ENCODE peak calls at places on chromosomes 1 and 21, in nine cellular contexts. Y is GM23248, T is neural progenitor cell, N is hepatocyte, F is PC-3, X is HCT116, C is OCI-LY7, H is MM.1S, I is SK-N-SH. O is an unnamed sample.

GRCh38 chr1:13469343-13469742 is 44.5 kb downstream of the LRRC38 start:
- DNase-seq in Y (peak), T (peak), N (peak), F (peak), X (no peak), C (peak), H (peak), I (no peak), O (peak)

GRCh38 chr1:207810173-207810572 is 58.3 kb downstream of the CD46 start:
- DNase-seq in Y (peak), T (no peak), N (no peak), F (no peak), X (no peak), C (no peak), H (no peak), I (no peak), O (no peak)

GRCh38 chr1:116321766-116322175 is 51.3 kb upstream of the ATP1A1 start:
- DNase-seq in Y (no peak), T (no peak), N (no peak), F (no peak), X (no peak), C (no peak), H (no peak), I (no peak), O (no peak)

GRCh38 chr1:1069061-1069710 is 4.9 kb downstream of the RNF223 start:
- DNase-seq in Y (peak), T (peak), N (peak), F (peak), X (peak), C (peak), H (peak), I (peak), O (peak)

GRCh38 chr1:80363689-80364475 is 1357.4 kb upstream of the ADGRL4 start:
- DNase-seq in Y (no peak), T (no peak), N (no peak), F (peak), X (no peak), C (no peak), H (no peak), I (no peak), O (no peak)

GRCh38 chr1:91564888-91565700 is 64.4 kb downstream of the CDC7 start:
- DNase-seq in Y (peak), T (peak), N (no peak), F (no peak), X (no peak), C (no peak), H (no peak), I (no peak), O (no peak)

GRCh38 chr1:84961316-84961715 is 35.6 kb downstream of the MCOLN2 start:
- DNase-seq in Y (no peak), T (no peak), N (no peak), F (no peak), X (no peak), C (no peak), H (no peak), I (no peak), O (no peak)

GRCh38 chr1:173405758-173406344 is 71.3 kb upstream of the PRDX6 start:
- DNase-seq in Y (peak), T (no peak), N (no peak), F (peak), X (no peak), C (no peak), H (no peak), I (no peak), O (no peak)

GRCh38 chr1:227789042-227789880 is 26.2 kb upstream of the PRSS38 start:
- DNase-seq in Y (peak), T (peak), N (no peak), F (peak), X (no peak), C (no peak), H (no peak), I (peak), O (peak)

GRCh38 chr21:45580576-45581321 is 38.5 kb upstream of the SLC19A1 start:
- DNase-seq in Y (no peak), T (no peak), N (no peak), F (no peak), X (no peak), C (no peak), H (no peak), I (peak), O (no peak)

GRCh38 chr1:100700586-100700985 is 19.0 kb upstream of the VCAM1 start:
- DNase-seq in Y (peak), T (no peak), N (no peak), F (no peak), X (no peak), C (no peak), H (no peak), I (no peak), O (no peak)

GRCh38 chr1:156549390-156549789 is 23.0 kb downstream of the IQGAP3 start:
- DNase-seq in Y (no peak), T (no peak), N (no peak), F (no peak), X (no peak), C (no peak), H (no peak), I (no peak), O (peak)

GRCh38 chr1:8378981-8379470 is 61.1 kb downstream of the SLC45A1 start:
- DNase-seq in Y (no peak), T (no peak), N (no peak), F (no peak), X (no peak), C (no peak), H (no peak), I (no peak), O (no peak)

GRCh38 chr21:32306021-32306780 is 7.5 kb downstream of the MRAP start:
- DNase-seq in Y (no peak), T (peak), N (no peak), F (no peak), X (no peak), C (no peak), H (no peak), I (peak), O (peak)

GRCh38 chr1:53573522-53573921 is 114.3 kb downstream of the DMRTB1 start:
- DNase-seq in Y (no peak), T (no peak), N (no peak), F (no peak), X (no peak), C (no peak), H (no peak), I (no peak), O (no peak)

GRCh38 chr1:222898191-222898527 is 83.3 kb downstream of the DISP1 start:
- DNase-seq in Y (peak), T (no peak), N (no peak), F (no peak), X (no peak), C (no peak), H (no peak), I (no peak), O (no peak)

GRCh38 chr1:170729608-170730378 is 65.9 kb downstream of the PRRX1 start:
- DNase-seq in Y (peak), T (no peak), N (no peak), F (peak), X (no peak), C (no peak), H (no peak), I (no peak), O (no peak)

GRCh38 chr1:20660363-20661234 is 570 bp downstream of the DDOST start:
- DNase-seq in Y (peak), T (no peak), N (no peak), F (no peak), X (no peak), C (peak), H (no peak), I (no peak), O (no peak)

GRCh38 chr1:121546830-121547680 is 362.3 kb downstream of the SRGAP2C start:
- DNase-seq in Y (peak), T (no peak), N (no peak), F (peak), X (no peak), C (peak), H (no peak), I (no peak), O (no peak)

GRCh38 chr1:228747536-228747935 is 12.3 kb downstream of the RHOU start:
- DNase-seq in Y (no peak), T (no peak), N (no peak), F (no peak), X (no peak), C (no peak), H (no peak), I (no peak), O (no peak)

GRCh38 chr1:198238121-198238520 is 81.3 kb downstream of the NEK7 start:
- DNase-seq in Y (no peak), T (no peak), N (no peak), F (no peak), X (no peak), C (peak), H (no peak), I (no peak), O (no peak)

GRCh38 chr1:155175281-155175926 is 1.8 kb downstream of the TRIM46 start:
- DNase-seq in Y (no peak), T (no peak), N (no peak), F (no peak), X (no peak), C (no peak), H (no peak), I (no peak), O (no peak)

GRCh38 chr1:8109226-8109625 is 83.1 kb upstream of the ERRFI1 start:
- DNase-seq in Y (no peak), T (no peak), N (no peak), F (no peak), X (no peak), C (no peak), H (no peak), I (no peak), O (no peak)

GRCh38 chr1:245823408-245824147 is 668.8 kb downstream of the KIF26B start:
- DNase-seq in Y (peak), T (no peak), N (no peak), F (peak), X (no peak), C (no peak), H (no peak), I (no peak), O (no peak)

GRCh38 chr1:201637282-201638076 is 98.6 kb downstream of the NAV1 start:
- DNase-seq in Y (peak), T (no peak), N (peak), F (no peak), X (no peak), C (no peak), H (no peak), I (peak), O (no peak)

GRCh38 chr21:31660134-31660565 is 657 bp downstream of the SOD1 start:
- DNase-seq in Y (no peak), T (peak), N (peak), F (peak), X (no peak), C (peak), H (peak), I (no peak), O (peak)

GRCh38 chr21:32046191-32046590 is 173.4 kb downstream of the HUNK start:
- DNase-seq in Y (no peak), T (no peak), N (no peak), F (no peak), X (no peak), C (no peak), H (no peak), I (no peak), O (no peak)

GRCh38 chr1:185565314-185565713 is 168.9 kb upstream of the HMCN1 start:
- DNase-seq in Y (peak), T (no peak), N (peak), F (peak), X (no peak), C (no peak), H (no peak), I (no peak), O (no peak)

GRCh38 chr1:167221126-167221803 is 579 bp downstream of the POU2F1 start:
- DNase-seq in Y (peak), T (peak), N (peak), F (no peak), X (no peak), C (no peak), H (peak), I (peak), O (peak)

GRCh38 chr21:29125199-29125598 is 5.2 kb upstream of the MAP3K7CL start:
- DNase-seq in Y (no peak), T (no peak), N (no peak), F (no peak), X (no peak), C (peak), H (peak), I (no peak), O (no peak)

GRCh38 chr1:91925644-91926330 is 23.4 kb upstream of the BRDT start:
- DNase-seq in Y (peak), T (no peak), N (no peak), F (no peak), X (no peak), C (no peak), H (no peak), I (no peak), O (no peak)

GRCh38 chr1:221098462-221099406 is 219.5 kb downstream of the HLX start:
- DNase-seq in Y (peak), T (no peak), N (no peak), F (peak), X (no peak), C (no peak), H (no peak), I (no peak), O (no peak)

GRCh38 chr1:41670558-41670957 is 186.1 kb upstream of the EDN2 start:
- DNase-seq in Y (peak), T (no peak), N (no peak), F (peak), X (no peak), C (no peak), H (no peak), I (no peak), O (no peak)

GRCh38 chr21:36419241-36419640 is 34.0 kb downstream of the CHAF1B start:
- DNase-seq in Y (no peak), T (no peak), N (no peak), F (no peak), X (no peak), C (no peak), H (no peak), I (no peak), O (no peak)

GRCh38 chr1:205076245-205076761 is 8.0 kb downstream of the TMEM81 start:
- DNase-seq in Y (no peak), T (no peak), N (no peak), F (no peak), X (no peak), C (no peak), H (no peak), I (no peak), O (no peak)

GRCh38 chr1:205950826-205951549 is 7.7 kb upstream of the SLC26A9 start:
- DNase-seq in Y (peak), T (no peak), N (no peak), F (peak), X (no peak), C (no peak), H (no peak), I (no peak), O (no peak)

GRCh38 chr1:39158330-39159086 is 46.0 kb upstream of the MACF1 start:
- DNase-seq in Y (no peak), T (peak), N (peak), F (peak), X (no peak), C (no peak), H (no peak), I (no peak), O (peak)

GRCh38 chr1:234262007-234262753 is 111.1 kb upstream of the COA6 start:
- DNase-seq in Y (no peak), T (no peak), N (no peak), F (peak), X (no peak), C (no peak), H (no peak), I (no peak), O (no peak)

GRCh38 chr1:51323778-51324177 is 6.6 kb downstream of the TTC39A start:
- DNase-seq in Y (no peak), T (no peak), N (no peak), F (no peak), X (no peak), C (no peak), H (no peak), I (no peak), O (no peak)
- TF ChIP-seq EZH2phosphoT487 in Y (no peak), T (no peak), N (no peak), F (no peak), X (no peak), C (no peak), H (no peak), I (no peak), O (no peak)

GRCh38 chr1:175252561-175252960 is 60.0 kb upstream of the KIAA0040 start:
- DNase-seq in Y (no peak), T (no peak), N (no peak), F (no peak), X (no peak), C (no peak), H (no peak), I (no peak), O (no peak)

GRCh38 chr1:175250027-175250426 is 57.5 kb upstream of the KIAA0040 start:
- DNase-seq in Y (no peak), T (peak), N (no peak), F (no peak), X (no peak), C (no peak), H (no peak), I (no peak), O (no peak)

DNA sequence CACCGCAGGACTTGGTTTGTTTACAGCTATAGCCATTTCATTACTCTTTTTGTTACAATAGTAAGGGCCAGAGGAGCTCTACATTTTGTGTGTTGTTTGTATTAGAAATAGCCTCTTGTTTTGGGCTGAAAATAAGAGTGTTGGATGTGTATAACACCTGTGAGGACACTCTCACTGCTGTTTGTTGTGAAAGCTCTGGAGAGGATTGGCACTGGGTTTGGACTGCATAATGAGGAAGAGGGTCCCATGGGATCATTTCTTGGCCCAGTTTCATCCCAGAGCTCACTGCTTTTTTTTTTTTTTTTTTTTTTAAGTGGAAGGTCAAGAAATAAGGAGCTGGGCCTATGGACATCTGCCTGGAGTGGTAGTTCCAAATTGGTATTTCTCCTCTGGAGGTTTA is 61.6 kb upstream of the KIAA0040 start:
- DNase-seq in Y (no peak), T (no peak), N (no peak), F (no peak), X (no peak), C (no peak), H (no peak), I (no peak), O (no peak)
- TF ChIP-seq EZH2phosphoT487 in Y (no peak), T (no peak), N (no peak), F (no peak), X (no peak), C (no peak), H (no peak), I (no peak), O (no peak)

GRCh38 chr1:232426801-232427200 is 203.1 kb downstream of the SIPA1L2 start:
- DNase-seq in Y (no peak), T (no peak), N (no peak), F (peak), X (no peak), C (no peak), H (no peak), I (no peak), O (no peak)
- TF ChIP-seq EZH2phosphoT487 in Y (no peak), T (no peak), N (no peak), F (no peak), X (no peak), C (no peak), H (no peak), I (no peak), O (no peak)

DNA sequence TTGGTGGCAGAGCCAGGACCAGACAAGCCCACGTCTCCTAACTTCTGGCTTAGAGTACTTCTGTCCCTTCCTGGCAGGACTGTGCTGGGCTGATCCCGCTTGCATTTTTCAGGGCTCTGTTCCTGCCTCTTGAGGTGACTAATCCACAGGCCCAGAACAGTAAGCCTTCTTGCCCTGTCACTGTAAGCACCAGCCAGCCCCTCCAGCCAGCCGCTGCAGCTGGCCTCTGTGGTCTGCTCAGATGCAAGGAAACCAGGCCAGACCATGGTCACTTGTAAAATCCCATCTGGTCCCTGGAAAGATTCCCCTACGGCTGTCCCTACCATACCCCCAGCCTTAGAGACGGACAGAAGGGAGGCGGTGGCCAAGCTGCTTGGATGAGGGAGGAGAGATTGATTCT is 74.2 kb downstream of the KIRREL1 start:
- DNase-seq in Y (peak), T (peak), N (no peak), F (no peak), X (no peak), C (no peak), H (no peak), I (no peak), O (no peak)
- TF ChIP-seq EZH2phosphoT487 in Y (no peak), T (no peak), N (no peak), F (no peak), X (no peak), C (no peak), H (no peak), I (no peak), O (no peak)